ENCODE peak calls at places on chromosomes 11 and 22, in nine cellular contexts. Q, A, B, G, S, O, E, D and V are unnamed samples.
A peak's percentile ranks its signal among the peaks of the same experiment; 100 is the strongest.

GRCh38 chr11:16528639-16529038 is 172.3 kb upstream of the SOX6 start:
- DNase-seq in B (no peak), A (peak; percentile 13), E (no peak), Q (no peak), O (no peak), D (no peak), S (no peak), G (no peak), V (no peak)

GRCh38 chr22:24157783-24158170 is 23.5 kb upstream of the SUSD2 start:
- DNase-seq in S (peak; percentile 64), A (no peak), O (peak; percentile 84), Q (no peak), E (no peak), G (no peak), D (no peak), B (no peak), V (peak; percentile 59)

GRCh38 chr22:44449061-44449682 is 48.9 kb downstream of the RTL6 start:
- DNase-seq in G (no peak), E (peak; percentile 91), O (peak; percentile 23), S (peak; percentile 84), B (peak; percentile 65), D (no peak), A (no peak), Q (peak; percentile 67), V (no peak)

GRCh38 chr22:30266445-30267381 is at the start of gene OSM:
- DNase-seq in A (no peak), B (no peak), O (no peak), G (no peak), D (no peak), E (no peak), Q (peak; percentile 89), S (no peak), V (no peak)

GRCh38 chr22:50078761-50079160 is 6.5 kb downstream of the MLC1 start:
- DNase-seq in D (no peak), E (no peak), Q (no peak), A (no peak), O (no peak), G (no peak), B (no peak), S (no peak), V (no peak)

GRCh38 chr11:1206391-1207271 is 16.2 kb upstream of the MUC5B start:
- DNase-seq in G (no peak), A (no peak), S (no peak), D (no peak), E (no peak), O (no peak), Q (no peak), B (no peak), V (no peak)

GRCh38 chr11:116700586-116701220 is 72.1 kb downstream of the BUD13 start:
- DNase-seq in B (no peak), Q (no peak), G (no peak), O (no peak), S (no peak), D (no peak), A (no peak), E (no peak), V (no peak)

GRCh38 chr11:69585385-69585784 is 55.6 kb upstream of the CCND1 start:
- DNase-seq in S (no peak), D (no peak), O (no peak), E (no peak), Q (no peak), A (no peak), G (no peak), B (no peak), V (no peak)

GRCh38 chr11:94007906-94008305 is 13.2 kb upstream of the HEPHL1 start:
- DNase-seq in Q (no peak), S (no peak), E (no peak), B (no peak), G (no peak), O (no peak), A (no peak), D (no peak), V (no peak)